ENCODE peak calls at places on chromosomes 7 and 10, in ten cellular contexts. U is adrenal gland, Y is A549, M is IMR-90, A is heart left ventricle, I is lower leg skin, S is HCT116, C is sigmoid colon, L is GM12878, V is tibial nerve. D is an unnamed sample.

GRCh38 chr7:87475359-87476178 is at the start of gene ABCB4:
- DNase-seq in U (peak), Y (no peak), M (no peak), A (peak), I (no peak), S (no peak), C (no peak), L (no peak), V (no peak), D (no peak)

GRCh38 chr10:11444148-11444516 is 167.3 kb downstream of the USP6NL start:
- DNase-seq in U (no peak), Y (no peak), M (no peak), A (no peak), I (peak), S (no peak), C (no peak), L (no peak), V (no peak), D (no peak)

GRCh38 chr10:80204193-80204714 is 1.1 kb downstream of the ANXA11 start:
- DNase-seq in U (no peak), Y (peak), M (no peak), A (peak), I (no peak), S (no peak), C (no peak), L (no peak), V (no peak), D (peak)

GRCh38 chr10:30671011-30671616 is 41.6 kb upstream of the LYZL2 start:
- DNase-seq in U (peak), Y (peak), M (peak), A (no peak), I (no peak), S (peak), C (no peak), L (no peak), V (peak), D (peak)

GRCh38 chr10:31032515-31033132 is 959 bp upstream of the ZNF438 start:
- DNase-seq in U (no peak), Y (no peak), M (no peak), A (no peak), I (peak), S (no peak), C (peak), L (no peak), V (no peak), D (no peak)

GRCh38 chr10:1612910-1613309 is 124.4 kb downstream of the ADARB2 start:
- DNase-seq in U (no peak), Y (no peak), M (no peak), A (no peak), I (no peak), S (no peak), C (no peak), L (no peak), V (no peak), D (no peak)

GRCh38 chr7:4079366-4079765 is 602.7 kb upstream of the FOXK1 start:
- DNase-seq in U (no peak), Y (no peak), M (no peak), A (no peak), I (peak), S (no peak), C (no peak), L (no peak), V (no peak), D (no peak)

GRCh38 chr10:30384791-30385201 is 35.7 kb upstream of the MTPAP start:
- DNase-seq in U (no peak), Y (peak), M (peak), A (no peak), I (peak), S (peak), C (no peak), L (no peak), V (no peak), D (peak)

GRCh38 chr7:149580328-149580727 is 82.7 kb upstream of the ZNF746 start:
- DNase-seq in U (no peak), Y (no peak), M (no peak), A (no peak), I (no peak), S (no peak), C (no peak), L (no peak), V (no peak), D (no peak)

GRCh38 chr7:42624471-42624870 is 287.4 kb downstream of the C7orf25 start:
- DNase-seq in U (no peak), Y (no peak), M (no peak), A (no peak), I (no peak), S (no peak), C (no peak), L (no peak), V (no peak), D (no peak)

GRCh38 chr7:742791-743190 is 15.7 kb upstream of the PRKAR1B start:
- DNase-seq in U (no peak), Y (no peak), M (no peak), A (no peak), I (no peak), S (no peak), C (no peak), L (no peak), V (no peak), D (no peak)

GRCh38 chr7:143387156-143387975 is 6.2 kb downstream of the ZYX start:
- DNase-seq in U (no peak), Y (peak), M (no peak), A (no peak), I (peak), S (no peak), C (peak), L (no peak), V (no peak), D (no peak)

GRCh38 chr10:12067336-12067735 is 1.4 kb upstream of the DHTKD1 start:
- DNase-seq in U (no peak), Y (peak), M (peak), A (no peak), I (no peak), S (no peak), C (no peak), L (no peak), V (no peak), D (no peak)

GRCh38 chr10:6023661-6024333 is 38.4 kb downstream of the IL2RA start:
- DNase-seq in U (no peak), Y (no peak), M (no peak), A (no peak), I (peak), S (no peak), C (no peak), L (no peak), V (no peak), D (no peak)

GRCh38 chr7:38546763-38547162 is 84.4 kb downstream of the AMPH start:
- DNase-seq in U (no peak), Y (no peak), M (no peak), A (no peak), I (no peak), S (no peak), C (no peak), L (no peak), V (no peak), D (no peak)

GRCh38 chr10:80165173-80165572 is 32.6 kb downstream of the PLAC9 start:
- DNase-seq in U (no peak), Y (peak), M (peak), A (no peak), I (no peak), S (no peak), C (peak), L (no peak), V (no peak), D (no peak)

GRCh38 chr10:72276421-72277339 is 3.0 kb downstream of the DDIT4 start:
- DNase-seq in U (peak), Y (peak), M (peak), A (peak), I (no peak), S (peak), C (no peak), L (no peak), V (no peak), D (peak)

GRCh38 chr7:1697499-1698125 is 27.5 kb downstream of the ELFN1 start:
- DNase-seq in U (peak), Y (no peak), M (no peak), A (peak), I (peak), S (no peak), C (no peak), L (no peak), V (no peak), D (no peak)

GRCh38 chr10:36172574-36172973 is 530.5 kb upstream of the FZD8 start:
- DNase-seq in U (peak), Y (no peak), M (peak), A (peak), I (no peak), S (no peak), C (no peak), L (no peak), V (no peak), D (no peak)

GRCh38 chr10:35063837-35064454 is 26.2 kb downstream of the CUL2 start:
- DNase-seq in U (no peak), Y (peak), M (no peak), A (no peak), I (no peak), S (no peak), C (no peak), L (no peak), V (no peak), D (no peak)

GRCh38 chr7:98626393-98627061 is 9.4 kb downstream of the NPTX2 start:
- DNase-seq in U (no peak), Y (no peak), M (no peak), A (no peak), I (no peak), S (no peak), C (no peak), L (no peak), V (no peak), D (no peak)

GRCh38 chr10:119098576-119098975 is 5.3 kb upstream of the DENND10 start:
- DNase-seq in U (no peak), Y (no peak), M (no peak), A (no peak), I (no peak), S (no peak), C (peak), L (no peak), V (no peak), D (no peak)

GRCh38 chr10:119103241-119103640 is 672 bp upstream of the DENND10 start:
- DNase-seq in U (no peak), Y (no peak), M (no peak), A (no peak), I (no peak), S (no peak), C (peak), L (no peak), V (no peak), D (no peak)

GRCh38 chr10:119104653-119105024 is 726 bp downstream of the DENND10 start:
- DNase-seq in U (no peak), Y (peak), M (no peak), A (no peak), I (no peak), S (no peak), C (peak), L (no peak), V (peak), D (peak)

GRCh38 chr10:119105155-119105554 is 1.2 kb downstream of the DENND10 start:
- DNase-seq in U (no peak), Y (no peak), M (no peak), A (no peak), I (no peak), S (no peak), C (no peak), L (no peak), V (no peak), D (no peak)

GRCh38 chr10:119103687-119104652 is at the start of gene DENND10:
- DNase-seq in U (peak), Y (peak), M (peak), A (peak), I (peak), S (peak), C (peak), L (no peak), V (peak), D (peak)
- TF ChIP-seq CTCF in U (no peak), Y (no peak), M (no peak), A (no peak), I (no peak), S (no peak), C (no peak), L (no peak), V (peak), D (no peak)

GRCh38 chr10:133045556-133046483 is 41.9 kb upstream of the ADGRA1 start:
- DNase-seq in U (no peak), Y (no peak), M (no peak), A (no peak), I (no peak), S (no peak), C (no peak), L (no peak), V (no peak), D (no peak)

GRCh38 chr10:133042061-133042460 is 45.7 kb upstream of the ADGRA1 start:
- DNase-seq in U (no peak), Y (no peak), M (no peak), A (no peak), I (no peak), S (no peak), C (no peak), L (no peak), V (no peak), D (peak)

GRCh38 chr10:133044502-133044901 is 43.2 kb upstream of the ADGRA1 start:
- DNase-seq in U (peak), Y (no peak), M (no peak), A (peak), I (no peak), S (no peak), C (no peak), L (no peak), V (no peak), D (no peak)

GRCh38 chr10:133042816-133043215 is 44.9 kb upstream of the ADGRA1 start:
- DNase-seq in U (no peak), Y (no peak), M (no peak), A (no peak), I (no peak), S (no peak), C (no peak), L (no peak), V (no peak), D (no peak)

DNA sequence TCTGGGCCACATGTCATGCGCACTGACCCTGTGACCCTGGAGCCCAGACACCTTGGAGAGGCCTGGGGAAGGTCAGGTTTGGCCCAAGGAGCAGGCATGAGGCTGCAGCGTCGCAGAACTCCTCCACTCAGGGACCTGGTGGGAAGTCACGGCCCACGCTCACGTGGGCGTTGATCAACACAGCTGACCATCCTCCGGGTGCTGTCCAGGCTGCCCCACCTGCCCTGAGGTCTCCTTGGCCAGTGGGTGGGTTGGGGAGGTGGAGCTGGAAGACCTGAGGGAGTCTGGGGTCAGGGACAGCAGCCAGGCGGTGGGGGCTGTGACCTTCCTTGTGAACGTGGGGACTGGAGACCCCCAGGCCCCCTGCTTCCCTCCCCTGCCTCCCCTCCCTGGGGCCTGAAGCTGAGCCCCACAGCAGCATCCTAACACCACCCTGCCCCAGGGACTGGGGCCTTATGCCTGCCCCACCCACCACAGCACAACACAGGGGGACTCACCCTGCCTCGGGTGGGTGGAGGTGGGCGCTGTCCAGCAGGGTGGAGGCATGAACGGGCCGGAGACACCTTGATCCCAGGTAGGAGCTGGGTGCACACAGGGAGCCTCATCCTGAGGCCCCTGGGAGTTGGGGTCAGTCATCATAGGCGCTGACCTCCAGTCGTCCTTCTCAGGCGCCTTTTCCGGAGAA is 44.0 kb upstream of the ADGRA1 start:
- DNase-seq in U (no peak), Y (no peak), M (no peak), A (peak), I (no peak), S (no peak), C (no peak), L (no peak), V (no peak), D (no peak)
- TF ChIP-seq POLR2A in U (no peak), Y (no peak), M (no peak), A (no peak), I (no peak), S (no peak), C (no peak), L (no peak), V (no peak), D (no peak)

GRCh38 chr10:123582084-123582989 is 83.8 kb upstream of the GPR26 start:
- DNase-seq in U (peak), Y (peak), M (peak), A (peak), I (peak), S (peak), C (peak), L (no peak), V (peak), D (peak)
- TF ChIP-seq CTCF in U (peak), Y (peak), M (peak), A (peak), I (no peak), S (peak), C (peak), L (peak), V (peak), D (peak)

GRCh38 chr10:78042058-78042751 is 8.5 kb downstream of the RPS24 start:
- DNase-seq in U (no peak), Y (no peak), M (no peak), A (no peak), I (no peak), S (no peak), C (no peak), L (no peak), V (no peak), D (no peak)

GRCh38 chr10:78042752-78043104 is 9.1 kb downstream of the RPS24 start:
- DNase-seq in U (no peak), Y (no peak), M (no peak), A (no peak), I (no peak), S (no peak), C (no peak), L (no peak), V (no peak), D (no peak)

GRCh38 chr10:78039743-78040142 is 6.1 kb downstream of the RPS24 start:
- DNase-seq in U (no peak), Y (no peak), M (no peak), A (no peak), I (no peak), S (no peak), C (no peak), L (no peak), V (no peak), D (no peak)

GRCh38 chr10:78038791-78039547 is 5.3 kb downstream of the RPS24 start:
- DNase-seq in U (no peak), Y (no peak), M (no peak), A (no peak), I (no peak), S (no peak), C (no peak), L (no peak), V (no peak), D (no peak)

GRCh38 chr10:78041170-78042057 is 7.8 kb downstream of the RPS24 start:
- DNase-seq in U (no peak), Y (no peak), M (no peak), A (no peak), I (no peak), S (no peak), C (no peak), L (no peak), V (no peak), D (no peak)
- TF ChIP-seq POLR2A in U (no peak), Y (no peak), M (no peak), A (no peak), I (no peak), S (no peak), C (no peak), L (peak), V (no peak), D (peak)

DNA sequence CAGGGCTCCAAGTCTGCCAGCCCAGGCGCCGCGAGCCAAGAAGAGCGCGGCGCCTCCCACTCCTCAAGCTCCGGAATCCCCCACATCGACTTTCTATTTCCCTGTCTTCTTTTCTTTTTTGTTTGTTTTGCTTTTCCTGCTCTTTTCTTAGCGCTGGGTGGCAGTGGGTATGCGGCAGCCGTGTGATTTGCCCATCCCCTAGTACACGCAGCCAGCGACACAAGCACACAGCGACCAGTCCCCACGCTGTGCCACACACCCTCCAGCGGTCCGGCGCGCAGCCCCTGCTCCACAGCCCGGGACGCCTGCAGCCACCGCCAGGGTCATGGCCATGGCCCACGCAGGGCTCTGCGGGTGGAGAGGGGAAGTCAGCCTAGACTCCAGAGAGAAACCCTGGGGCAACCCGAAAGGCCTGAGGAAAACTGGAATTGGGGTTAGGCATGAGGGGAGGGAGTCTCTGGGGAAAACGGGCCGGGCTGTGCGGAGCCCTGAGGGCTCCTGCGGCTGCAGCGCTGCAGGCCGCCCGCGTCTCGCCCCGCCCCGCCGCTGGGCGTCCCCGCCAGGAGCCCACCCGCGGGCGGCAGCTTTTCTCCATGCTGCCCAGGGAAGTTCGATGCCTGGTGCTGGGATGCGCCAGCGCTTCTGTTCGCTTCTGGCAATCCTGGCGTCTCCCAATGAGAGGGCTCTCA is 2.5 kb downstream of the CHRM2 start:
- DNase-seq in U (no peak), Y (no peak), M (no peak), A (peak), I (no peak), S (no peak), C (peak), L (no peak), V (no peak), D (no peak)
- TF ChIP-seq CTCF in U (no peak), Y (no peak), M (no peak), A (no peak), I (no peak), S (no peak), C (no peak), L (no peak), V (no peak), D (no peak)

GRCh38 chr7:94509264-94509878 is at the start of gene CASD1:
- DNase-seq in U (peak), Y (peak), M (peak), A (peak), I (peak), S (no peak), C (peak), L (no peak), V (peak), D (peak)
- TF ChIP-seq POLR2A in U (no peak), Y (no peak), M (no peak), A (no peak), I (no peak), S (no peak), C (peak), L (no peak), V (no peak), D (no peak)

D was measured in NB4.